ENCODE peak calls at places on chromosomes 2 and 18, in nine cellular contexts. E is transverse colon, W is mucosa of descending colon, I is cardiac fibroblast, X is fibroblast of the aortic adventitia, Q is endodermal cell, J is tibial nerve, Z is skeletal muscle cell, F is RWPE2. P is an unnamed sample.

GRCh38 chr2:226508683-226509082 is 290.9 kb downstream of the IRS1 start:
- DNase-seq in W (no peak), Q (no peak), X (peak), I (peak), J (no peak), Z (no peak), E (no peak), F (no peak), P (no peak)

GRCh38 chr2:199940373-199940772 is 14.9 kb downstream of the TYW5 start:
- DNase-seq in Z (no peak), Q (no peak), X (peak), J (no peak), E (no peak), W (no peak), F (no peak), I (peak), P (no peak)

GRCh38 chr2:173462908-173463840 is 108.5 kb downstream of the CDCA7 start:
- DNase-seq in F (no peak), X (no peak), Q (peak), E (peak), Z (no peak), I (no peak), W (peak), J (no peak), P (peak)

GRCh38 chr2:32688511-32688910 is 60.7 kb downstream of the TTC27 start:
- DNase-seq in X (peak), Z (peak), I (peak), Q (no peak), E (no peak), F (no peak), J (no peak), W (no peak), P (no peak)

GRCh38 chr2:9114457-9114856 is 92.2 kb upstream of the ASAP2 start:
- DNase-seq in E (no peak), J (no peak), Q (no peak), I (no peak), W (no peak), X (no peak), Z (no peak), F (no peak), P (no peak)

GRCh38 chr2:239965318-239965717 is 59.8 kb downstream of the NDUFA10 start:
- DNase-seq in X (no peak), Z (no peak), Q (peak), J (no peak), W (no peak), E (no peak), I (no peak), F (no peak), P (no peak)

GRCh38 chr2:230898661-230899091 is 26.4 kb downstream of the GPR55 start:
- DNase-seq in I (no peak), E (peak), Z (no peak), X (no peak), F (no peak), J (no peak), W (peak), Q (peak), P (no peak)

GRCh38 chr2:107585851-107586250 is 240.8 kb upstream of the RGPD4 start:
- DNase-seq in I (no peak), E (no peak), F (no peak), Q (no peak), J (no peak), W (no peak), X (no peak), Z (no peak), P (no peak)

GRCh38 chr2:138356178-138356577 is 145.4 kb upstream of the SPOPL start:
- DNase-seq in J (peak), W (no peak), Q (no peak), F (no peak), I (peak), Z (peak), X (peak), E (no peak), P (peak)

GRCh38 chr2:16869711-16870110 is 204.1 kb upstream of the CYRIA start:
- DNase-seq in J (no peak), X (no peak), Z (no peak), E (no peak), W (no peak), F (no peak), I (no peak), Q (no peak), P (no peak)

GRCh38 chr2:69227717-69228116 is 159.3 kb downstream of the GFPT1 start:
- DNase-seq in E (peak), Z (no peak), X (no peak), F (no peak), Q (no peak), I (no peak), W (peak), J (no peak), P (no peak)

GRCh38 chr2:30315391-30316055 is 84.2 kb downstream of the LBH start:
- DNase-seq in I (no peak), W (no peak), E (no peak), Q (no peak), X (peak), J (no peak), Z (no peak), F (no peak), P (no peak)

GRCh38 chr2:44807344-44808025 is 134.0 kb upstream of the SIX3 start:
- DNase-seq in X (no peak), J (no peak), Z (no peak), I (no peak), E (no peak), Q (no peak), W (no peak), F (no peak), P (no peak)

GRCh38 chr18:10437837-10438236 is 16.6 kb upstream of the APCDD1 start:
- DNase-seq in Z (no peak), E (no peak), I (no peak), F (no peak), X (no peak), W (no peak), Q (peak), J (peak), P (no peak)

GRCh38 chr18:69808399-69808798 is 139.3 kb downstream of the CD226 start:
- DNase-seq in F (no peak), W (no peak), Z (no peak), E (no peak), I (no peak), X (no peak), Q (no peak), J (no peak), P (no peak)

GRCh38 chr18:27715751-27716150 is 461.2 kb downstream of the CDH2 start:
- DNase-seq in J (no peak), I (no peak), Q (no peak), Z (no peak), W (no peak), F (no peak), E (no peak), X (no peak), P (no peak)

GRCh38 chr2:18650221-18650620 is 60.9 kb upstream of the NT5C1B start:
- DNase-seq in E (no peak), I (no peak), F (no peak), J (no peak), W (no peak), Q (no peak), Z (no peak), X (no peak), P (no peak)

GRCh38 chr2:81786809-81787208 is 1482.3 kb upstream of the LRRTM1 start:
- DNase-seq in W (no peak), F (no peak), J (no peak), X (no peak), Q (no peak), E (no peak), Z (no peak), I (no peak), P (no peak)

GRCh38 chr18:61348230-61348629 is 15.0 kb downstream of the CDH20 start:
- DNase-seq in F (no peak), E (no peak), W (no peak), Z (no peak), X (no peak), J (no peak), I (no peak), Q (no peak), P (peak)

GRCh38 chr2:106843910-106844250 is 42.1 kb downstream of the ST6GAL2 start:
- DNase-seq in W (no peak), Q (no peak), E (no peak), X (no peak), Z (no peak), I (no peak), J (no peak), F (no peak), P (no peak)

GRCh38 chr18:8732442-8733360 is 27.3 kb downstream of the MTCL1 start:
- DNase-seq in W (no peak), X (no peak), I (no peak), E (no peak), Z (no peak), F (no peak), Q (no peak), J (no peak), P (no peak)

GRCh38 chr2:178484245-178485041 is 4.2 kb downstream of the PLEKHA3 start:
- DNase-seq in E (no peak), Q (no peak), W (peak), F (no peak), I (peak), X (peak), Z (no peak), J (peak), P (peak)

GRCh38 chr2:33380001-33380609 is 96.3 kb upstream of the RASGRP3 start:
- DNase-seq in F (no peak), W (no peak), Z (no peak), X (peak), E (no peak), Q (no peak), J (no peak), I (no peak), P (no peak)

GRCh38 chr18:24915547-24915946 is 436.4 kb downstream of the ZNF521 start:
- DNase-seq in X (no peak), F (no peak), Q (no peak), I (no peak), W (no peak), Z (no peak), E (no peak), J (no peak), P (no peak)

GRCh38 chr2:54258171-54258570 is 2.1 kb upstream of the TSPYL6 start:
- DNase-seq in F (no peak), Z (peak), X (no peak), Q (no peak), W (no peak), J (no peak), I (peak), E (no peak), P (no peak)

GRCh38 chr2:149422337-149422990 is 92.1 kb downstream of the LYPD6 start:
- DNase-seq in J (no peak), F (peak), E (no peak), W (peak), Z (no peak), I (peak), X (peak), Q (no peak), P (peak)

GRCh38 chr2:71695235-71696120 is 242.1 kb downstream of the DYSF start:
- DNase-seq in E (no peak), W (no peak), Q (no peak), Z (no peak), X (no peak), F (peak), I (no peak), J (no peak), P (no peak)

GRCh38 chr2:67445652-67446268 is 48.6 kb downstream of the ETAA1 start:
- DNase-seq in J (no peak), X (no peak), W (no peak), I (no peak), Z (no peak), Q (no peak), E (no peak), F (no peak), P (no peak)

GRCh38 chr2:65630643-65631042 is 198.2 kb upstream of the SPRED2 start:
- DNase-seq in Q (no peak), F (no peak), E (no peak), J (no peak), I (peak), Z (peak), X (peak), W (no peak), P (peak)

GRCh38 chr2:217361491-217361890 is 501.6 kb upstream of the TNP1 start:
- DNase-seq in J (no peak), Z (no peak), F (no peak), Q (no peak), W (no peak), X (peak), E (no peak), I (no peak), P (no peak)

GRCh38 chr2:46079996-46080560 is 217.1 kb upstream of the EPAS1 start:
- DNase-seq in Z (no peak), Q (no peak), W (no peak), X (no peak), I (no peak), J (no peak), E (no peak), F (no peak), P (no peak)

GRCh38 chr2:133171396-133172004 is 396.8 kb downstream of the NCKAP5 start:
- DNase-seq in Z (peak), F (no peak), E (no peak), J (peak), Q (peak), I (peak), X (peak), W (peak), P (peak)

GRCh38 chr2:168118733-168119518 is 128.5 kb downstream of the STK39 start:
- DNase-seq in F (no peak), J (peak), W (peak), E (no peak), X (peak), Z (peak), Q (peak), I (peak), P (peak)

GRCh38 chr2:200310545-200310971 is 4.1 kb downstream of the SPATS2L start:
- DNase-seq in I (no peak), E (no peak), F (no peak), W (no peak), Z (peak), X (no peak), Q (no peak), J (no peak), P (no peak)

GRCh38 chr2:64548795-64549194 is 24.7 kb downstream of the AFTPH start:
- DNase-seq in W (no peak), Z (no peak), X (no peak), E (no peak), I (no peak), Q (no peak), F (no peak), J (no peak), P (no peak)

GRCh38 chr2:142819411-142819810 is 58.1 kb upstream of the KYNU start:
- DNase-seq in X (no peak), Z (no peak), I (no peak), E (no peak), Q (no peak), W (no peak), J (no peak), F (no peak), P (no peak)

GRCh38 chr2:98771771-98772521 is 41.0 kb upstream of the MGAT4A start:
- DNase-seq in F (no peak), X (peak), J (no peak), I (peak), Q (no peak), Z (peak), W (no peak), E (no peak), P (no peak)

GRCh38 chr2:200765995-200766660 is 45.6 kb upstream of the BZW1 start:
- DNase-seq in J (no peak), Z (no peak), W (no peak), Q (no peak), I (no peak), E (no peak), X (peak), F (no peak), P (no peak)

GRCh38 chr2:228507870-228508269 is 326.4 kb upstream of the SPHKAP start:
- DNase-seq in Z (no peak), J (no peak), F (no peak), I (peak), W (no peak), X (peak), Q (peak), E (no peak), P (no peak)

DNA sequence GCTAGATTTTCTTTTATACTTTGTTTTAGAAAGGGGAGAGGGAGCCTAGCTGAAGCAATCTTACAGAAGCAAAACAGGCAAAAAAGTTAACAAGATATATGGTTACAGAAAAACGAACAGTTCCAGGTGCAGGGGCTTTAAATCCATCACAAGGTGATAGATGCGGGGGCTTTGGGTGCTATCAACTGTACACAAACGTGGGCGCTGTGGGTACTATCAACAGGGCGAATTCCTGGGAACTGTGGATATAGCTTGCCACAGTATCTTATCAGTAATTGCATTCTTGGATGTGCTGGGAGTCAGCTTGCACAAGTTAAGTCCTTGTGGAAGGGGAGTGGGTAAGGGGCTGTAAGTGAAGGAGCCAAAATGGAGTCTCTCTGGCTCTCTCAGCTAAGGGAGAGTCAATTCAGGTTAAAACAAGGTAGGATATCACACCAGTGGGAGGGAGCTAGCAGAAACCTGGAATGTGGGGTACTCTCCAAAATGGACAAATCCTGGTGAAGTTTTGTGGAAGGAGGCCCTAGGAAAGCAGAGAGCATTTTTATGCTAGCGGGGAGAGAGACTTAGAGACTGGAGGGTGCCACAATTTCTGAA is 325.8 kb upstream of the SPHKAP start:
- DNase-seq in J (no peak), Q (peak), F (no peak), E (no peak), I (no peak), X (no peak), Z (no peak), W (no peak), P (no peak)
- H3K4me3 ChIP-seq in J (no peak), Q (no peak), F (no peak), E (no peak), I (no peak), X (no peak), Z (no peak), W (no peak), P (no peak)

GRCh38 chr2:210475726-210476125 is 833 bp downstream of the LANCL1 start:
- DNase-seq in W (no peak), E (no peak), F (no peak), X (peak), I (peak), Q (no peak), Z (no peak), J (no peak), P (no peak)
- H3K4me3 ChIP-seq in W (no peak), E (peak), F (peak), X (peak), I (peak), Q (peak), Z (peak), J (peak), P (peak)

DNA sequence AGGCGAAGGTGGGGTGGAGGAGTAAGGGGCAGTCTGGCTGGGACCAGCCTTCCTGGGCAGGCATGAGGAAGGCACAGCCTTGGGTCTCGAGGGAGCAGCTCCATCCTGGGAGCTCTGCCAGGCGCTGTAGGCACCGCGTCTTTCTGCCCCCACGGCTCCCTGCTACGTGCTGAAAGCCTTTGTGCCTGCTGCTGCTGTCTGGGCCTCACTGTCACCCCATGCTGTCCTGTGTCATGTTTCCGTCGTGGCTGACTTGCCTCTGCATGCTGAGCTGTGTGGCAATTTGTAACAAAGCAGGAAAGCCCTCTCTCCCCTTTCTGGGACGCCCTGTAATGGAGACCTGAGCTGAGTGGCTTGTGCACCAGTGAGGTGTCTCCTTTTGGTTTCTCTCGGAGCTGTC is 152.5 kb downstream of the TSN start:
- DNase-seq in X (no peak), Q (no peak), Z (no peak), E (no peak), F (no peak), W (no peak), J (no peak), I (no peak), P (no peak)
- H3K4me3 ChIP-seq in X (no peak), Q (no peak), Z (no peak), E (no peak), F (no peak), W (no peak), J (no peak), I (no peak), P (no peak)

DNA sequence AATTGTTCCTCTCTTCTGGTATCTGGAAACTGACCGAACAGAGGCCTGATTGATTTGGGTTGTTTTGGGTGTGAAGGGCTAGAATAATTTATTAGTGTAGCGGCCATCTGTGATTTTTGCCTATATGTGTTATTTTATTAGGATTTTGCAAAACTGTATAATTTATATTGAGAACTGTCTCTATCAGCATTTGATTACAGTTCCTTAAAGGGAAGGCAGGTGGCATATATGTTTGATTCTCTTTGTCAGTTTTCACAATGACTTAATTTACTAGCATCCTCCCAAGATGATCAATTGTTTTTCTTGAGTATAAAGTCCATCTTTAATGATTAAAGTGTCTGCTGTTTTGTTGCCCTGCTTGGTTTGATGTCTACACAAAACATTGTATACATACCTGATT is 4.5 kb downstream of the NBEAL1 start:
- DNase-seq in I (no peak), Q (no peak), E (no peak), Z (no peak), W (no peak), F (no peak), J (no peak), X (no peak), P (no peak)
- H3K4me3 ChIP-seq in I (peak), Q (peak), E (peak), Z (no peak), W (no peak), F (no peak), J (peak), X (peak), P (no peak)

GRCh38 chr2:118841450-118841827 is 6.0 kb downstream of the EN1 start:
- DNase-seq in Z (no peak), W (no peak), X (no peak), I (no peak), Q (peak), J (no peak), E (no peak), F (no peak), P (no peak)
- H3K4me3 ChIP-seq in Z (peak), W (no peak), X (peak), I (no peak), Q (no peak), J (no peak), E (no peak), F (no peak), P (no peak)

GRCh38 chr18:666177-666576 is 8.7 kb downstream of the TYMS start:
- DNase-seq in Q (peak), Z (no peak), E (no peak), W (no peak), X (no peak), I (no peak), J (no peak), F (no peak), P (no peak)
- H3K4me3 ChIP-seq in Q (no peak), Z (no peak), E (no peak), W (no peak), X (no peak), I (no peak), J (no peak), F (no peak), P (no peak)

GRCh38 chr2:197198890-197199289 is 111.7 kb downstream of the ANKRD44 start:
- DNase-seq in I (peak), X (peak), E (peak), Z (no peak), Q (no peak), W (peak), F (no peak), J (peak), P (no peak)
- H3K4me3 ChIP-seq in I (no peak), X (peak), E (peak), Z (no peak), Q (no peak), W (no peak), F (no peak), J (no peak), P (no peak)

GRCh38 chr18:22946217-22946616 is 13.1 kb downstream of the RBBP8 start:
- DNase-seq in I (no peak), E (no peak), F (no peak), J (no peak), W (no peak), X (no peak), Z (no peak), Q (no peak), P (no peak)
- H3K4me3 ChIP-seq in I (no peak), E (no peak), F (no peak), J (no peak), W (no peak), X (no peak), Z (no peak), Q (no peak), P (no peak)

GRCh38 chr2:109166811-109167210 is 37.8 kb downstream of the SH3RF3 start:
- DNase-seq in W (no peak), X (peak), I (peak), Z (peak), Q (no peak), J (no peak), F (no peak), E (no peak), P (no peak)
- H3K4me3 ChIP-seq in W (no peak), X (no peak), I (no peak), Z (no peak), Q (no peak), J (no peak), F (no peak), E (no peak), P (no peak)

P was measured in hepatocyte.